ENCODE peak calls at places on chromosomes 5 and 9, in eight cellular contexts. T, G, H, C, I, Q, P and A are unnamed samples.

GRCh38 chr9:123265833-123266232 is 2.6 kb downstream of the STRBP start:
- DNase-seq in T (no peak), G (no peak), H (no peak), C (peak; percentile 12), I (no peak), Q (no peak), P (no peak), A (no peak)

GRCh38 chr5:124289641-124290201 is 456.7 kb downstream of the ZNF608 start:
- DNase-seq in T (no peak), G (no peak), H (no peak), C (peak; percentile 13), I (no peak), Q (no peak), P (no peak), A (no peak)

GRCh38 chr9:14418262-14419200 is 104.6 kb upstream of the NFIB start:
- DNase-seq in T (no peak), G (no peak), H (no peak), C (no peak), I (no peak), Q (no peak), P (no peak), A (no peak)

GRCh38 chr5:143085319-143085917 is 315.2 kb downstream of the ARHGAP26 start:
- DNase-seq in T (no peak), G (no peak), H (no peak), C (no peak), I (no peak), Q (no peak), P (no peak), A (no peak)

GRCh38 chr9:37549527-37549926 is 26.7 kb downstream of the FBXO10 start:
- DNase-seq in T (no peak), G (no peak), H (no peak), C (no peak), I (no peak), Q (no peak), P (no peak), A (no peak)

GRCh38 chr5:116494784-116495480 is 79.7 kb downstream of the SEMA6A start:
- DNase-seq in T (no peak), G (no peak), H (no peak), C (no peak), I (no peak), Q (no peak), P (no peak), A (no peak)

GRCh38 chr5:174413520-174414314 is 310.7 kb upstream of the MSX2 start:
- DNase-seq in T (no peak), G (no peak), H (no peak), C (no peak), I (no peak), Q (no peak), P (no peak), A (no peak)

GRCh38 chr9:124218438-124219289 is 39.1 kb upstream of the NEK6 start:
- DNase-seq in T (no peak), G (no peak), H (no peak), C (peak; percentile 76), I (no peak), Q (peak; percentile 29), P (no peak), A (peak; percentile 54)

GRCh38 chr9:128159073-128159783 is 837 bp upstream of the BBLN start:
- DNase-seq in T (peak; percentile 41), G (peak; percentile 49), H (peak; percentile 44), C (peak; percentile 43), I (no peak), Q (no peak), P (no peak), A (no peak)